ENCODE peak calls at places on chromosome 3, in seven cellular contexts. One of them, this sample, is unnamed.

GRCh38 chr3:180934638-180935037 is 22.2 kb downstream of the FXR1 start:
- DNase-seq in anterior cingulate cortex: no peak
- DNase-seq in heart right ventricle: no peak
- DNase-seq in fibroblast of mammary gland: peak
- DNase-seq in stimulated activated CD4-positive, alpha-beta T cell treated with anti-CD3 and anti-CD28 coated beads, Interleukin-4, amount 100 ng/mL, for 1 hour: no peak
- DNase-seq in left cardiac atrium: no peak
- DNase-seq in neuronal stem cell: no peak
- DNase-seq in this sample: no peak

GRCh38 chr3:81958967-81959625 is 197.7 kb upstream of the GBE1 start:
- DNase-seq in heart right ventricle: no peak
- DNase-seq in fibroblast of mammary gland: peak
- DNase-seq in left cardiac atrium: no peak
- DNase-seq in stimulated activated CD4-positive, alpha-beta T cell treated with anti-CD3 and anti-CD28 coated beads, Interleukin-4, amount 100 ng/mL, for 1 hour: no peak
- DNase-seq in anterior cingulate cortex: no peak
- DNase-seq in neuronal stem cell: no peak
- DNase-seq in this sample: no peak

GRCh38 chr3:53079791-53080555 is 34.1 kb upstream of the SFMBT1 start:
- DNase-seq in left cardiac atrium: no peak
- DNase-seq in stimulated activated CD4-positive, alpha-beta T cell treated with anti-CD3 and anti-CD28 coated beads, Interleukin-4, amount 100 ng/mL, for 1 hour: no peak
- DNase-seq in anterior cingulate cortex: no peak
- DNase-seq in fibroblast of mammary gland: no peak
- DNase-seq in heart right ventricle: no peak
- DNase-seq in neuronal stem cell: no peak
- DNase-seq in this sample: no peak

GRCh38 chr3:193917096-193917495 is 218.9 kb upstream of the HES1 start:
- DNase-seq in fibroblast of mammary gland: no peak
- DNase-seq in anterior cingulate cortex: no peak
- DNase-seq in heart right ventricle: no peak
- DNase-seq in neuronal stem cell: no peak
- DNase-seq in left cardiac atrium: no peak
- DNase-seq in stimulated activated CD4-positive, alpha-beta T cell treated with anti-CD3 and anti-CD28 coated beads, Interleukin-4, amount 100 ng/mL, for 1 hour: no peak
- DNase-seq in this sample: no peak

GRCh38 chr3:51712511-51712931 is 5.7 kb downstream of the GRM2 start:
- DNase-seq in anterior cingulate cortex: no peak
- DNase-seq in left cardiac atrium: no peak
- DNase-seq in fibroblast of mammary gland: no peak
- DNase-seq in stimulated activated CD4-positive, alpha-beta T cell treated with anti-CD3 and anti-CD28 coated beads, Interleukin-4, amount 100 ng/mL, for 1 hour: no peak
- DNase-seq in neuronal stem cell: no peak
- DNase-seq in heart right ventricle: no peak
- DNase-seq in this sample: no peak

GRCh38 chr3:192207239-192207638 is 520.1 kb downstream of the FGF12 start:
- DNase-seq in fibroblast of mammary gland: no peak
- DNase-seq in stimulated activated CD4-positive, alpha-beta T cell treated with anti-CD3 and anti-CD28 coated beads, Interleukin-4, amount 100 ng/mL, for 1 hour: no peak
- DNase-seq in anterior cingulate cortex: no peak
- DNase-seq in heart right ventricle: no peak
- DNase-seq in neuronal stem cell: no peak
- DNase-seq in left cardiac atrium: no peak
- DNase-seq in this sample: no peak

GRCh38 chr3:187211532-187212274 is 14.4 kb downstream of the RTP1 start:
- DNase-seq in left cardiac atrium: no peak
- DNase-seq in anterior cingulate cortex: no peak
- DNase-seq in fibroblast of mammary gland: peak
- DNase-seq in heart right ventricle: no peak
- DNase-seq in stimulated activated CD4-positive, alpha-beta T cell treated with anti-CD3 and anti-CD28 coated beads, Interleukin-4, amount 100 ng/mL, for 1 hour: no peak
- DNase-seq in neuronal stem cell: no peak
- DNase-seq in this sample: no peak

GRCh38 chr3:24963762-24964625 is 464.1 kb upstream of the RARB start:
- DNase-seq in stimulated activated CD4-positive, alpha-beta T cell treated with anti-CD3 and anti-CD28 coated beads, Interleukin-4, amount 100 ng/mL, for 1 hour: no peak
- DNase-seq in left cardiac atrium: no peak
- DNase-seq in anterior cingulate cortex: no peak
- DNase-seq in neuronal stem cell: peak
- DNase-seq in fibroblast of mammary gland: peak
- DNase-seq in heart right ventricle: no peak
- DNase-seq in this sample: no peak

GRCh38 chr3:15782429-15782828 is 15.3 kb downstream of the ANKRD28 start:
- DNase-seq in stimulated activated CD4-positive, alpha-beta T cell treated with anti-CD3 and anti-CD28 coated beads, Interleukin-4, amount 100 ng/mL, for 1 hour: no peak
- DNase-seq in neuronal stem cell: no peak
- DNase-seq in left cardiac atrium: no peak
- DNase-seq in fibroblast of mammary gland: no peak
- DNase-seq in heart right ventricle: no peak
- DNase-seq in anterior cingulate cortex: no peak
- DNase-seq in this sample: no peak

GRCh38 chr3:60599586-60599985 is 651.7 kb downstream of the FHIT start:
- DNase-seq in anterior cingulate cortex: no peak
- DNase-seq in stimulated activated CD4-positive, alpha-beta T cell treated with anti-CD3 and anti-CD28 coated beads, Interleukin-4, amount 100 ng/mL, for 1 hour: no peak
- DNase-seq in heart right ventricle: no peak
- DNase-seq in fibroblast of mammary gland: no peak
- DNase-seq in neuronal stem cell: no peak
- DNase-seq in left cardiac atrium: no peak
- DNase-seq in this sample: no peak

GRCh38 chr3:48016336-48016973 is at the start of gene MAP4:
- DNase-seq in left cardiac atrium: no peak
- DNase-seq in heart right ventricle: no peak
- DNase-seq in anterior cingulate cortex: no peak
- DNase-seq in stimulated activated CD4-positive, alpha-beta T cell treated with anti-CD3 and anti-CD28 coated beads, Interleukin-4, amount 100 ng/mL, for 1 hour: no peak
- DNase-seq in neuronal stem cell: no peak
- DNase-seq in fibroblast of mammary gland: peak
- DNase-seq in this sample: no peak

GRCh38 chr3:57199895-57200297 is at the start of gene HESX1:
- DNase-seq in anterior cingulate cortex: no peak
- DNase-seq in neuronal stem cell: peak
- DNase-seq in fibroblast of mammary gland: no peak
- DNase-seq in stimulated activated CD4-positive, alpha-beta T cell treated with anti-CD3 and anti-CD28 coated beads, Interleukin-4, amount 100 ng/mL, for 1 hour: no peak
- DNase-seq in heart right ventricle: no peak
- DNase-seq in left cardiac atrium: no peak
- DNase-seq in this sample: no peak

GRCh38 chr3:127210654-127210943 is 17.7 kb downstream of the PRR23E start:
- DNase-seq in fibroblast of mammary gland: no peak
- DNase-seq in anterior cingulate cortex: no peak
- DNase-seq in heart right ventricle: no peak
- DNase-seq in left cardiac atrium: no peak
- DNase-seq in neuronal stem cell: no peak
- DNase-seq in stimulated activated CD4-positive, alpha-beta T cell treated with anti-CD3 and anti-CD28 coated beads, Interleukin-4, amount 100 ng/mL, for 1 hour: no peak
- DNase-seq in this sample: no peak

GRCh38 chr3:107392549-107393165 is 15.4 kb downstream of the CCDC54 start:
- DNase-seq in left cardiac atrium: no peak
- DNase-seq in heart right ventricle: no peak
- DNase-seq in anterior cingulate cortex: no peak
- DNase-seq in neuronal stem cell: no peak
- DNase-seq in stimulated activated CD4-positive, alpha-beta T cell treated with anti-CD3 and anti-CD28 coated beads, Interleukin-4, amount 100 ng/mL, for 1 hour: no peak
- DNase-seq in fibroblast of mammary gland: peak
- DNase-seq in this sample: no peak

GRCh38 chr3:81352867-81353266 is 408.6 kb downstream of the GBE1 start:
- DNase-seq in neuronal stem cell: no peak
- DNase-seq in left cardiac atrium: peak
- DNase-seq in heart right ventricle: no peak
- DNase-seq in fibroblast of mammary gland: peak
- DNase-seq in stimulated activated CD4-positive, alpha-beta T cell treated with anti-CD3 and anti-CD28 coated beads, Interleukin-4, amount 100 ng/mL, for 1 hour: no peak
- DNase-seq in anterior cingulate cortex: no peak
- DNase-seq in this sample: peak

GRCh38 chr3:42061711-42062408 is 29.3 kb upstream of the TRAK1 start:
- DNase-seq in neuronal stem cell: no peak
- DNase-seq in heart right ventricle: peak
- DNase-seq in fibroblast of mammary gland: peak
- DNase-seq in stimulated activated CD4-positive, alpha-beta T cell treated with anti-CD3 and anti-CD28 coated beads, Interleukin-4, amount 100 ng/mL, for 1 hour: no peak
- DNase-seq in left cardiac atrium: peak
- DNase-seq in anterior cingulate cortex: no peak
- DNase-seq in this sample: no peak

GRCh38 chr3:43641306-43642114 is 19.7 kb upstream of the ANO10 start:
- DNase-seq in neuronal stem cell: no peak
- DNase-seq in fibroblast of mammary gland: peak
- DNase-seq in stimulated activated CD4-positive, alpha-beta T cell treated with anti-CD3 and anti-CD28 coated beads, Interleukin-4, amount 100 ng/mL, for 1 hour: no peak
- DNase-seq in left cardiac atrium: no peak
- DNase-seq in heart right ventricle: no peak
- DNase-seq in anterior cingulate cortex: no peak
- DNase-seq in this sample: no peak

GRCh38 chr3:194269610-194270145 is 81.5 kb downstream of the CPN2 start:
- DNase-seq in heart right ventricle: peak
- DNase-seq in fibroblast of mammary gland: peak
- DNase-seq in anterior cingulate cortex: peak
- DNase-seq in stimulated activated CD4-positive, alpha-beta T cell treated with anti-CD3 and anti-CD28 coated beads, Interleukin-4, amount 100 ng/mL, for 1 hour: no peak
- DNase-seq in left cardiac atrium: peak
- DNase-seq in neuronal stem cell: no peak
- DNase-seq in this sample: no peak

GRCh38 chr3:126131881-126132750 is 48.2 kb upstream of the SLC41A3 start:
- DNase-seq in fibroblast of mammary gland: no peak
- DNase-seq in stimulated activated CD4-positive, alpha-beta T cell treated with anti-CD3 and anti-CD28 coated beads, Interleukin-4, amount 100 ng/mL, for 1 hour: no peak
- DNase-seq in left cardiac atrium: peak
- DNase-seq in heart right ventricle: no peak
- DNase-seq in anterior cingulate cortex: no peak
- DNase-seq in neuronal stem cell: no peak
- DNase-seq in this sample: no peak

This sample was measured in NCI-H748 treated with DMSO at 0.1 percent for 48 hours.